ENCODE peak calls at places on chromosome 12, in four cellular contexts. Q is SK-N-SH, M is HepG2, Y is K562. F is an unnamed sample.

GRCh38 chr12:1795221-1795784 is 25.1 kb upstream of the LRTM2 start:
- DNase-seq in Q (peak), M (no peak), Y (no peak), F (no peak)

GRCh38 chr12:58341791-58342190 is 400.4 kb downstream of the ATP23 start:
- DNase-seq in Q (no peak), M (no peak), Y (no peak), F (no peak)

GRCh38 chr12:31002999-31003398 is 70.7 kb upstream of the DDX11 start:
- DNase-seq in Q (no peak), M (no peak), Y (no peak), F (no peak)

GRCh38 chr12:67366530-67367196 is 97.5 kb downstream of the CAND1 start:
- DNase-seq in Q (no peak), M (no peak), Y (no peak), F (no peak)

GRCh38 chr12:116381744-116382455 is 104.4 kb upstream of the MED13L start:
- DNase-seq in Q (no peak), M (no peak), Y (no peak), F (no peak)

GRCh38 chr12:122020795-122021192 is 890 bp upstream of the BCL7A start:
- DNase-seq in Q (no peak), M (no peak), Y (no peak), F (no peak)

GRCh38 chr12:89353188-89353822 is 1.0 kb upstream of the DUSP6 start:
- DNase-seq in Q (peak), M (peak), Y (no peak), F (peak)

GRCh38 chr12:109768901-109769670 is 55.5 kb downstream of the FAM222A start:
- DNase-seq in Q (peak), M (no peak), Y (no peak), F (no peak)

GRCh38 chr12:98639526-98639925 is 5.1 kb downstream of the IKBIP start:
- DNase-seq in Q (no peak), M (no peak), Y (no peak), F (no peak)

GRCh38 chr12:44462729-44463128 is 413.4 kb downstream of the NELL2 start:
- DNase-seq in Q (no peak), M (no peak), Y (no peak), F (no peak)

GRCh38 chr12:44459569-44459968 is 416.5 kb downstream of the NELL2 start:
- DNase-seq in Q (no peak), M (no peak), Y (no peak), F (no peak)

DNA sequence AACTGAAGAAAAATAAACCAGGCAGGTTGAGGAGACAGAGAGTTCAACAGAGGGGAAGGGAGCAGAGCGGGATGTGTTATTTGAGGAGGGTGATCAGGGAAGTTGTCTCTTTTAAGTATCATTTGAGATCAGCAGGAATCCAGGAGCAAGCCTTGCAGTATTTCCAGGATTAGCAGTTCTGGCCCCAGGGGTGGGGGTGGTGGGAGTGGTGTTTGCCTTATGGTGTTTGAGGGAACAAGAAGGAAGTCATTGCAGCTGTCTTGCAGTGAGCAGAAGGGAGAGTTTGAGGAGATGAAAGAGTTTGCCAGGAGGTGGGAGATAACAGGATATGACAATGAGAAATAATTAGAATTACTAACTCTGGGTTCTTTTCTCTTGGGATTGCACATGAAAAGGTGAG is 418.6 kb downstream of the NELL2 start:
- DNase-seq in Q (no peak), M (no peak), Y (no peak), F (no peak)
- TF ChIP-seq ELF1 in Q (no peak), M (no peak), Y (no peak), F (no peak)

GRCh38 chr12:115044073-115044472 is 360.1 kb upstream of the TBX3 start:
- DNase-seq in Q (no peak), M (no peak), Y (no peak), F (peak)
- TF ChIP-seq JUND in Q (no peak), M (no peak), Y (no peak), F (no peak)

DNA sequence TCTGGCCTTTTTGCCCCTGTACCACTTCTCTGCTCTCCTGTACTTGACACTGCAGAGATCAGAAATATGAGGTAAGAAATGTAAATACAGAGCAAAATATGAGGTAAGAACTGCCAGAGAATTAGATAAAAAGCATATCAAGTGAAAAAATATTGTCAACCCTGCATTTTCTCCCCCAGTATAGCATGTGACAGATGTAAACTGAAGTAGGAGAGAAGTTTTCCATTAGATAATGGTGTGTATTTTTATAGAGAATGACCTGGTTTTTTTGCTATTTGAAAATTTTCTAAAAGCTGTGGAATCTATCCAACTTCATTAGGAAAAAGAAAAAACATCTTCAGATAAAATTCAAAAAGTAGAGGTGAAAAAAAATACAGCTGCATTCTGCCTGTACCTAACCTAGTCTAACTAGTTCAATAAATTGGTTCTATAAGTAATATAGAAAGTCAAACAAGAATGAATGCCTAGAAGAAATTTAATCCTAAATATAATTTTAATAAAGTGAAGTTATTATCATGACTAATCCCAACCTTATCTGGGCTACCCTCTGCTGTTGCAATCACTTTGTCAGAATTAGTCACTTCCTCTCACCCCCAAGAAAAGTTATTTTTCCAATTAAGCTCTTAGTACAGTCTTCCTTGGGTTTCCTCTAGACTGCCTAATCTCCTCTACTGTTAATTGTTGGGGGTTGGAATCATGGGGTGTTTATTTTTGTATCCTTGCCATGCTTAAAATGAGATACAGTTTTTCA is 210.0 kb downstream of the RASSF9 start:
- DNase-seq in Q (no peak), M (no peak), Y (no peak), F (peak)
- H2AFZ ChIP-seq in Q (peak), M (no peak), Y (no peak), F (peak)

GRCh38 chr12:107906719-107907118 is 132.2 kb downstream of the ASCL4 start:
- DNase-seq in Q (no peak), M (no peak), Y (no peak), F (no peak)

GRCh38 chr12:107900588-107900987 is 126.1 kb downstream of the ASCL4 start:
- DNase-seq in Q (no peak), M (no peak), Y (no peak), F (no peak)

GRCh38 chr12:107903377-107904061 is 129.0 kb downstream of the ASCL4 start:
- DNase-seq in Q (peak), M (no peak), Y (peak), F (no peak)
- TF ChIP-seq ELF1 in Q (no peak), M (no peak), Y (peak), F (no peak)